ENCODE peak calls at places on chromosomes 6 and 20, in ten cellular contexts. M is suprapubic skin, K is adrenal gland, L is ovary, E is A549, Y is stomach, Q is body of pancreas, N is spleen, S is gastrocnemius medialis, C is heart left ventricle. O is an unnamed sample.
A peak's percentile ranks its signal among the peaks of the same experiment; 100 is the strongest.

GRCh38 chr6:38404355-38404754 is 235.4 kb downstream of the BTBD9 start:
- DNase-seq in M (no peak), K (no peak), L (no peak), E (no peak), Y (no peak), Q (no peak), N (no peak), S (no peak), C (no peak), O (no peak)

GRCh38 chr6:160010067-160010466 is 41.2 kb downstream of the IGF2R start:
- DNase-seq in M (no peak), K (no peak), L (peak; percentile 46), E (no peak), Y (no peak), Q (peak; percentile 27), N (no peak), S (peak; percentile 63), C (peak; percentile 75), O (peak; percentile 45)

GRCh38 chr20:25552977-25553376 is 32.4 kb downstream of the NINL start:
- DNase-seq in M (no peak), K (no peak), L (no peak), E (no peak), Y (no peak), Q (no peak), N (no peak), S (no peak), C (no peak), O (no peak)

GRCh38 chr6:130432838-130433237 is 67.0 kb downstream of the TMEM200A start:
- DNase-seq in M (no peak), K (no peak), L (no peak), E (no peak), Y (no peak), Q (no peak), N (no peak), S (no peak), C (no peak), O (no peak)

GRCh38 chr6:67888886-67889681 is 746.0 kb upstream of the ADGRB3 start:
- DNase-seq in M (no peak), K (no peak), L (no peak), E (no peak), Y (no peak), Q (no peak), N (no peak), S (no peak), C (no peak), O (no peak)

GRCh38 chr6:30957716-30958115 is 16.9 kb downstream of the MUCL3 start:
- DNase-seq in M (no peak), K (no peak), L (no peak), E (no peak), Y (no peak), Q (no peak), N (no peak), S (no peak), C (no peak), O (no peak)

GRCh38 chr20:46509523-46509922 is 3.8 kb downstream of the ZNF334 start:
- DNase-seq in M (no peak), K (no peak), L (no peak), E (no peak), Y (no peak), Q (no peak), N (no peak), S (no peak), C (no peak), O (no peak)

GRCh38 chr20:45322952-45323383 is 14.9 kb upstream of the MATN4 start:
- DNase-seq in M (no peak), K (peak; percentile 84), L (no peak), E (peak; percentile 63), Y (peak; percentile 70), Q (peak; percentile 80), N (no peak), S (peak; percentile 98), C (peak; percentile 68), O (peak; percentile 75)

GRCh38 chr6:148257810-148258209 is 84.8 kb upstream of the SASH1 start:
- DNase-seq in M (no peak), K (no peak), L (no peak), E (no peak), Y (no peak), Q (no peak), N (no peak), S (no peak), C (no peak), O (no peak)

GRCh38 chr20:20525756-20526155 is 157.9 kb downstream of the INSM1 start:
- DNase-seq in M (no peak), K (no peak), L (no peak), E (no peak), Y (no peak), Q (no peak), N (no peak), S (no peak), C (no peak), O (no peak)
- H3K27ac ChIP-seq in M (no peak overlapping the region), K (no peak overlapping the region), L (no peak overlapping the region), E (no peak overlapping the region), Y (peak overlapping the region; percentile 54), Q (no peak overlapping the region), N (peak overlapping the region; percentile 31), S (peak overlapping the region; percentile 49), C (no peak overlapping the region), O (peak overlapping the region; percentile 32)

GRCh38 chr20:50110141-50111047 is 2.6 kb downstream of the UBE2V1 start:
- DNase-seq in M (peak; percentile 18), K (no peak), L (no peak), E (peak; percentile 31), Y (peak; percentile 33), Q (peak; percentile 89), N (no peak), S (no peak), C (no peak), O (no peak)
- H3K4me3 ChIP-seq in M (no peak overlapping the region), K (no peak overlapping the region), L (no peak overlapping the region), E (peak overlapping the region; percentile 76), Y (no peak overlapping the region), Q (no peak overlapping the region), N (no peak overlapping the region), S (no peak overlapping the region), C (no peak overlapping the region), O (no peak overlapping the region)

DNA sequence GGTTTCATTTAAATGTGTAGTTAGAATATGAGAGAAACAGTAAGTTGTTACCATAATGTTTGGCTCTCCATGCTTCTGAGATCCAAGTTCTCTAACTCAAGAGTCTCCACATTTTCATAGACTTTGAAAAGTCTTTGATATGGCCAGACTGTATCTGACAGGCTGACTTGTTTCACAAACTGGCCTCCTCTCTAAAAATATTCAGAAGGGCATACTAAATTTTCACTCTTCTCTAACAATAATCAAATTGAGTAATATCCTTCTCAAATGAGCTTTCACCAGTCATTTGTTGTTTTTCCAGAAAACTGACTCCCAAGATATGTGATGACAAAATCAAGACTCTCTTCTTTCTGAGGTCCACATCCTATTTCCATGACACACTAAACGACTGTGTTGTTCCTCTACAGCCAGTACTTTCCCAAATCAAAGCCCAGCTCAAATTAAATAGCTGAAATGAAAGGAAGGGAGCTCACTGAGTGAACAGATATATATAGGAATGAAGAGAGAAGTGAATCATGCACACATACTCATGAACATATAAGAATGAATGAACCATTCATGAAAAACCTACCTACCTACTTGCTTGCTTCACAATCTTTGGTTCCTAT is 15.1 kb downstream of the HIVEP2 start:
- DNase-seq in M (no peak), K (no peak), L (no peak), E (no peak), Y (no peak), Q (no peak), N (no peak), S (no peak), C (no peak), O (no peak)
- TF ChIP-seq POLR2A in M (no peak), K (no peak), L (no peak), E (no peak), Y (no peak), Q (no peak), N (no peak), S (no peak), C (no peak), O (no peak)

DNA sequence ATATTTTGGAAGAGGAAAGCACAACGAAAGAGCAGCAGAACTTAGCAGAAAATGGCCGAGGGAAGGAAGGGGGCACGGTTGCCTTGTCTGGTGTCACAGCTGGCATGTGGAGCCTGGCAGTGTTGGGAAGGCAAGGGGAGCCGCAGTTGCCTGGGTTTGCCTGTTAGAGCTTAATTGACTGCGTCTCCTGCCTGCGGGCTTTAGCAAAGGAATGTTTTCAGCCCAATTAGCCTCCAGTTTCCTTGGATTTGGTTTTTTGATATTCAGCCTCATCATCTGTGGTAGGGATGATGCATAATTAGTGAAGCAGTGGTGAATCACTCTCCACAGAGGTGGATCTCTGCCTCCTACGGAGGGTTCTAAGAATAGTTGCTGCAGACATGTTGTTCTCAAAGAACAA is 832.6 kb downstream of the QKI start:
- DNase-seq in M (no peak), K (no peak), L (no peak), E (no peak), Y (no peak), Q (no peak), N (no peak), S (no peak), C (no peak), O (no peak)
- H3K27ac ChIP-seq in M (no peak overlapping the region), K (no peak overlapping the region), L (no peak overlapping the region), E (no peak overlapping the region), Y (no peak overlapping the region), Q (no peak overlapping the region), N (no peak overlapping the region), S (no peak overlapping the region), C (no peak overlapping the region), O (no peak overlapping the region)

DNA sequence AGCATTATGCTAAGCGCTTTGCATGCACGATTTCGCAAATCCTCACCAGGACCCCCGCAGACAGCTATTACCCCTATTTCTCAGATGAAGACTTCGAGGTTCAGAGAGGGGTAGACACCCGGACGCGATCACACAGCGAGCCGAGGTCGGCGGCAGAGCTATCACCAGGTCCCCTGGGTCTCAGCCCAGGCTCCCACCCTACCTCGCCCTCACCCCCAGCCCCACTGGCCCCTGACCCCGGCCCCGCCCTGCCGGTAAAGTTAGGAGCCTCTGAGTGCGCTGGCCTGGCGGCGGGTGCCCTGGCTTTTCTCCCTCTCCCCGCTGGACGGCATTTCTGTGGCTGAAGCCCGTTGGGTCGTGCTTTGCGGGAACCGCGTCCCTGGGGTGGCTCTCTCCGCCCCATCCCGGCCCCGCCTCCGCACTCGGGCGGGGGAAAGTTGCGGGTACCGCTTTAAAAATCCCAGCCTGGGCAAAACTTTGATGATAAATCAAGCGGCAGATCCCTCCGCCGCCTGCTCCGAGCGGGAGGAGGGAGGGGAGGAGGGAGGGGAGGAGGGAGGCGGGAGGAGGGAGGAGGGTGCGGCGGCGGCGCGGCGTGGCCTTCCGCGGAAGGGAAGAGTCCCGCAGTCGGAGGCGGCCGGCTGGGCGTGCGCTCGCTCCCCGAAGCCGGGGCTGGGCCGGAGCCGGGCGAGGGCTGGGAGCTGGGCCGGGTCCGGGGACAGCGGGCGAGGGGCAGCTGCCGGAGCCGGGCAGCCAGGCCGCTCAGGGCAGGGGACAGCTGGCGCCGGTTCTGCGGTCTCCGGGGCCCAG is at the start of gene VSTM2L:
- DNase-seq in M (no peak), K (peak; percentile 34), L (no peak), E (peak; percentile 82), Y (peak; percentile 34), Q (no peak), N (peak; percentile 83), S (no peak), C (no peak), O (peak; percentile 65)
- H3K4me3 ChIP-seq in M (peak within 1 kb of the TSS; percentile 51), K (peak within 1 kb of the TSS; percentile 6), L (no peak within 1 kb of the TSS), E (peak within 1 kb of the TSS; percentile 82), Y (peak within 1 kb of the TSS; percentile 44), Q (no peak within 1 kb of the TSS), N (peak within 1 kb of the TSS; percentile 66), S (peak within 1 kb of the TSS; percentile 46), C (peak within 1 kb of the TSS; percentile 44), O (peak within 1 kb of the TSS; percentile 62)

GRCh38 chr20:1894471-1894950 is 696 bp upstream of the SIRPA start:
- DNase-seq in M (no peak), K (no peak), L (peak; percentile 77), E (no peak), Y (peak; percentile 62), Q (peak; percentile 52), N (peak; percentile 94), S (no peak), C (peak; percentile 54), O (peak; percentile 56)
- TF ChIP-seq POLR2A in M (no peak), K (peak; percentile 56), L (no peak), E (no peak), Y (no peak), Q (peak; percentile 15), N (no peak), S (no peak), C (no peak), O (no peak)